ENCODE peak calls at places on chromosomes 1 and 21, in six cellular contexts. V is amygdala; G is progenitor cell of endocrine pancreas; K is HT-29; J is Calu3; X is stimulated activated CD4-positive, alpha-beta T cell treated with anti-CD3 and anti-CD28 coated beads, Interleukin-12 subunit alpha, Interleukin-12 subunit beta, amount 100 ng/mL, for 24 hours. M is an unnamed sample.

GRCh38 chr1:94098585-94099111 is 22.3 kb downstream of the ABCA4 start:
- DNase-seq in X (no peak), K (no peak), G (no peak), J (no peak), V (no peak), M (no peak)

GRCh38 chr1:204398197-204399125 is 13.2 kb downstream of the PPP1R15B start:
- DNase-seq in J (peak; percentile 92), K (peak; percentile 95), X (no peak), G (peak; percentile 37), V (no peak), M (no peak)

GRCh38 chr1:173409613-173410012 is 67.5 kb upstream of the PRDX6 start:
- DNase-seq in J (no peak), K (no peak), X (no peak), V (no peak), G (no peak), M (no peak)

GRCh38 chr1:172476218-172476811 is 32.4 kb upstream of the PIGC start:
- DNase-seq in K (peak; percentile 89), J (peak; percentile 71), V (no peak), X (no peak), G (no peak), M (no peak)

GRCh38 chr1:100284591-100284990 is 18.6 kb downstream of the RTCA start:
- DNase-seq in J (no peak), K (no peak), X (no peak), G (no peak), V (no peak), M (no peak)

GRCh38 chr1:229058716-229059115 is 212.2 kb upstream of the RAB4A start:
- DNase-seq in V (no peak), G (no peak), X (no peak), K (no peak), J (no peak), M (no peak)

GRCh38 chr21:36569511-36569910 is 89.6 kb upstream of the CLDN14 start:
- DNase-seq in X (no peak), G (no peak), V (no peak), J (no peak), K (no peak), M (no peak)

GRCh38 chr1:207052736-207053545 is at the start of gene PFKFB2:
- DNase-seq in X (peak; percentile 84), G (peak; percentile 99), K (peak; percentile 99), J (peak; percentile 100), V (peak; percentile 87), M (peak; percentile 97)

GRCh38 chr1:164765557-164765956 is 206.6 kb downstream of the PBX1 start:
- DNase-seq in X (no peak), J (no peak), G (no peak), K (no peak), V (no peak), M (no peak)

GRCh38 chr1:35181790-35182455 is 11.0 kb downstream of the SFPQ start:
- DNase-seq in V (no peak), X (no peak), K (no peak), G (no peak), J (no peak), M (no peak)

GRCh38 chr1:115112496-115113375 is 23.4 kb upstream of the TSPAN2 start:
- DNase-seq in V (peak; percentile 6), G (peak; percentile 58), J (peak; percentile 53), K (peak; percentile 68), X (no peak), M (no peak)

GRCh38 chr1:61081135-61081636 is 1.2 kb upstream of the NFIA start:
- DNase-seq in K (peak; percentile 33), X (no peak), J (peak; percentile 30), G (no peak), V (no peak), M (no peak)

GRCh38 chr1:6140413-6140812 is 39.7 kb downstream of the CHD5 start:
- DNase-seq in V (no peak), G (no peak), J (no peak), K (no peak), X (no peak), M (no peak)

GRCh38 chr1:45395051-45395450 is 54.8 kb upstream of the MUTYH start:
- DNase-seq in X (no peak), V (no peak), G (no peak), K (no peak), J (no peak), M (no peak)

GRCh38 chr1:3350441-3351261 is 103.8 kb upstream of the ARHGEF16 start:
- DNase-seq in V (peak; percentile 25), G (no peak), J (no peak), X (no peak), K (no peak), M (peak; percentile 72)

GRCh38 chr1:16184557-16185303 is 27.7 kb downstream of the ARHGEF19 start:
- DNase-seq in K (peak; percentile 2), V (no peak), J (no peak), X (no peak), G (no peak), M (no peak)

GRCh38 chr1:47871799-47872353 is 125.3 kb downstream of the TRABD2B start:
- DNase-seq in X (no peak), G (no peak), K (peak; percentile 52), J (peak; percentile 70), V (no peak), M (no peak)

GRCh38 chr21:33572350-33572749 is 16.1 kb downstream of the DONSON start:
- DNase-seq in V (no peak), J (no peak), G (no peak), K (no peak), X (no peak), M (no peak)

GRCh38 chr1:96416111-96416595 is 305.4 kb upstream of the PTBP2 start:
- DNase-seq in V (no peak), X (no peak), G (no peak), J (no peak), K (no peak), M (peak; percentile 1)

GRCh38 chr1:53799141-53799540 is 39.0 kb downstream of the NDC1 start:
- DNase-seq in J (no peak), G (no peak), K (no peak), V (no peak), X (no peak), M (no peak)

GRCh38 chr1:113479713-113480676 is 89.7 kb downstream of the MAGI3 start:
- DNase-seq in G (no peak), J (no peak), X (no peak), K (peak; percentile 4), V (no peak), M (no peak)

GRCh38 chr1:232211149-232211548 is 418.8 kb downstream of the SIPA1L2 start:
- DNase-seq in X (no peak), K (peak; percentile 19), V (no peak), J (peak; percentile 3), G (no peak), M (no peak)

M was measured in occipital lobe.